ENCODE peak calls at places on chromosomes 12 and 14, in five cellular contexts. One of them, this sample, is unnamed.

GRCh38 chr12:75208851-75209781 is 523 bp downstream of the KCNC2 start:
- DNase-seq in left ventricle myocardium inferior: no peak
- DNase-seq in Peyer's patch: no peak
- DNase-seq in GM23248: peak
- DNase-seq in left lung: peak
- DNase-seq in this sample: peak

GRCh38 chr14:21408152-21408551 is 24.3 kb upstream of the SUPT16H start:
- DNase-seq in GM23248: peak
- DNase-seq in left lung: no peak
- DNase-seq in left ventricle myocardium inferior: no peak
- DNase-seq in Peyer's patch: no peak
- DNase-seq in this sample: peak

GRCh38 chr12:28378749-28379148 is 188.5 kb downstream of the CCDC91 start:
- DNase-seq in GM23248: peak
- DNase-seq in left lung: no peak
- DNase-seq in Peyer's patch: no peak
- DNase-seq in left ventricle myocardium inferior: no peak
- DNase-seq in this sample: no peak

GRCh38 chr12:127052491-127053232 is 1214.3 kb upstream of the TMEM132C start:
- DNase-seq in GM23248: peak
- DNase-seq in Peyer's patch: no peak
- DNase-seq in left ventricle myocardium inferior: no peak
- DNase-seq in left lung: no peak
- DNase-seq in this sample: peak

GRCh38 chr14:35050652-35051051 is 4.6 kb downstream of the FAM177A1 start:
- DNase-seq in Peyer's patch: no peak
- DNase-seq in left lung: no peak
- DNase-seq in left ventricle myocardium inferior: no peak
- DNase-seq in GM23248: peak
- DNase-seq in this sample: no peak

GRCh38 chr14:93430889-93431670 is at the start of gene UNC79:
- DNase-seq in left ventricle myocardium inferior: no peak
- DNase-seq in GM23248: peak
- DNase-seq in left lung: peak
- DNase-seq in Peyer's patch: no peak
- DNase-seq in this sample: no peak

GRCh38 chr12:73421832-73422231 is 1115.8 kb upstream of the ATXN7L3B start:
- DNase-seq in left ventricle myocardium inferior: no peak
- DNase-seq in Peyer's patch: no peak
- DNase-seq in left lung: no peak
- DNase-seq in GM23248: peak
- DNase-seq in this sample: peak

GRCh38 chr12:98895086-98895651 is 250.1 kb downstream of the APAF1 start:
- DNase-seq in left lung: peak
- DNase-seq in left ventricle myocardium inferior: no peak
- DNase-seq in Peyer's patch: no peak
- DNase-seq in GM23248: no peak
- DNase-seq in this sample: no peak

GRCh38 chr12:110281549-110282342 is 699 bp downstream of the ATP2A2 start:
- DNase-seq in Peyer's patch: peak
- DNase-seq in GM23248: peak
- DNase-seq in left ventricle myocardium inferior: peak
- DNase-seq in left lung: peak
- DNase-seq in this sample: peak

GRCh38 chr12:41242613-41243012 is 54.5 kb downstream of the PDZRN4 start:
- DNase-seq in Peyer's patch: no peak
- DNase-seq in left ventricle myocardium inferior: no peak
- DNase-seq in GM23248: no peak
- DNase-seq in left lung: no peak
- DNase-seq in this sample: no peak

GRCh38 chr14:38900887-38901286 is 202.1 kb downstream of the SEC23A start:
- DNase-seq in Peyer's patch: no peak
- DNase-seq in left lung: no peak
- DNase-seq in GM23248: no peak
- DNase-seq in left ventricle myocardium inferior: no peak
- DNase-seq in this sample: no peak

GRCh38 chr14:104980601-104981531 is 2.7 kb upstream of the AHNAK2 start:
- DNase-seq in left lung: peak
- DNase-seq in Peyer's patch: peak
- DNase-seq in left ventricle myocardium inferior: no peak
- DNase-seq in GM23248: no peak
- DNase-seq in this sample: no peak

GRCh38 chr14:35398095-35398584 is 6.4 kb downstream of the NFKBIA start:
- DNase-seq in left lung: no peak
- DNase-seq in GM23248: no peak
- DNase-seq in left ventricle myocardium inferior: no peak
- DNase-seq in Peyer's patch: no peak
- DNase-seq in this sample: no peak

GRCh38 chr14:101315802-101316296 is 245.4 kb upstream of the DIO3 start:
- DNase-seq in left ventricle myocardium inferior: no peak
- DNase-seq in left lung: no peak
- DNase-seq in Peyer's patch: no peak
- DNase-seq in GM23248: no peak
- DNase-seq in this sample: no peak

GRCh38 chr14:23095196-23096108 is at the start of gene C14orf119:
- DNase-seq in left lung: peak
- DNase-seq in left ventricle myocardium inferior: peak
- DNase-seq in GM23248: peak
- DNase-seq in Peyer's patch: peak
- DNase-seq in this sample: peak

GRCh38 chr12:851913-852312 is 97.6 kb downstream of the RAD52 start:
- DNase-seq in GM23248: peak
- DNase-seq in left lung: no peak
- DNase-seq in left ventricle myocardium inferior: no peak
- DNase-seq in Peyer's patch: no peak
- DNase-seq in this sample: peak

GRCh38 chr12:13258212-13258611 is 61.7 kb downstream of the EMP1 start:
- DNase-seq in left lung: no peak
- DNase-seq in GM23248: no peak
- DNase-seq in Peyer's patch: no peak
- DNase-seq in left ventricle myocardium inferior: no peak
- DNase-seq in this sample: no peak

GRCh38 chr12:4454315-4454860 is 8.8 kb upstream of the FGF6 start:
- DNase-seq in left ventricle myocardium inferior: no peak
- DNase-seq in GM23248: no peak
- DNase-seq in Peyer's patch: no peak
- DNase-seq in left lung: no peak
- DNase-seq in this sample: no peak

GRCh38 chr14:89466460-89466859 is 49.4 kb upstream of the FOXN3 start:
- DNase-seq in Peyer's patch: no peak
- DNase-seq in GM23248: no peak
- DNase-seq in left ventricle myocardium inferior: no peak
- DNase-seq in left lung: no peak
- DNase-seq in this sample: no peak

GRCh38 chr14:104791425-104791824 is 4.1 kb downstream of the AKT1 start:
- DNase-seq in left ventricle myocardium inferior: no peak
- DNase-seq in left lung: no peak
- DNase-seq in Peyer's patch: no peak
- DNase-seq in GM23248: no peak
- DNase-seq in this sample: no peak

GRCh38 chr12:71024281-71024680 is 103.7 kb upstream of the PTPRR start:
- DNase-seq in left ventricle myocardium inferior: no peak
- DNase-seq in left lung: no peak
- DNase-seq in Peyer's patch: no peak
- DNase-seq in GM23248: no peak
- DNase-seq in this sample: no peak

GRCh38 chr12:20356048-20356447 is 12.3 kb upstream of the PDE3A start:
- DNase-seq in Peyer's patch: no peak
- DNase-seq in GM23248: no peak
- DNase-seq in left ventricle myocardium inferior: no peak
- DNase-seq in left lung: no peak
- DNase-seq in this sample: no peak

GRCh38 chr12:15428632-15429031 is 106.3 kb downstream of the PTPRO start:
- DNase-seq in left lung: no peak
- DNase-seq in GM23248: no peak
- DNase-seq in left ventricle myocardium inferior: no peak
- DNase-seq in Peyer's patch: no peak
- DNase-seq in this sample: no peak

GRCh38 chr12:112182499-112182898 is 57.1 kb downstream of the TRAFD1 start:
- DNase-seq in GM23248: peak
- DNase-seq in left ventricle myocardium inferior: no peak
- DNase-seq in Peyer's patch: no peak
- DNase-seq in left lung: no peak
- DNase-seq in this sample: no peak

GRCh38 chr14:99538275-99538674 is 57.1 kb downstream of the CCNK start:
- DNase-seq in Peyer's patch: no peak
- DNase-seq in left ventricle myocardium inferior: no peak
- DNase-seq in GM23248: no peak
- DNase-seq in left lung: no peak
- DNase-seq in this sample: no peak

GRCh38 chr14:98175881-98176280 is 1096.1 kb downstream of the BCL11B start:
- DNase-seq in left ventricle myocardium inferior: no peak
- DNase-seq in Peyer's patch: no peak
- DNase-seq in left lung: no peak
- DNase-seq in GM23248: no peak
- DNase-seq in this sample: no peak
- H3K27ac ChIP-seq in left ventricle myocardium inferior: no peak
- H3K27ac ChIP-seq in Peyer's patch: peak
- H3K27ac ChIP-seq in left lung: no peak
- H3K27ac ChIP-seq in GM23248: no peak
- H3K27ac ChIP-seq in this sample: no peak

DNA sequence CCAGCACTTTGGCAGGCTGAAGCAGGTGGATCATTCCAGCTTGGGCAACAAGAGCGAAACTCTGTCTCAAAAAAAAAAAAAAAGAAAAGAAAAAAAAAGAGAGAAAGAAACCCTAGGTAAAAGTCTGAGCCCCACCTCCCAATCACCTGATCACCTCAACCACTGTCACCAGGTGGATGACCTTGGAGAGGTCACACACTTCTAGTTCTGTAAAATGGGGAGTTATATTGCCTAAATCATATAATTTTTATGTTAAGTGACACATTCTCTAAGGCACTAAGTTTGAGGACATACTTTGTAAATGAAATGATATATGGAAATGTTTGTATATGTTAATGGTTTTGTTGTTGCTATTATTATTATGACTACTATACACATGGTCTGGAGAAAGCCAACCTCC is 1.5 kb upstream of the ERBB3 start:
- DNase-seq in GM23248: no peak
- DNase-seq in left ventricle myocardium inferior: no peak
- DNase-seq in Peyer's patch: no peak
- DNase-seq in left lung: no peak
- DNase-seq in this sample: no peak
- H3K27ac ChIP-seq in GM23248: no peak
- H3K27ac ChIP-seq in left ventricle myocardium inferior: no peak
- H3K27ac ChIP-seq in Peyer's patch: no peak
- H3K27ac ChIP-seq in left lung: peak
- H3K27ac ChIP-seq in this sample: no peak

GRCh38 chr12:45732250-45732649 is 2.7 kb downstream of the ARID2 start:
- DNase-seq in left ventricle myocardium inferior: no peak
- DNase-seq in Peyer's patch: no peak
- DNase-seq in left lung: no peak
- DNase-seq in GM23248: peak
- DNase-seq in this sample: no peak
- H3K27ac ChIP-seq in left ventricle myocardium inferior: peak
- H3K27ac ChIP-seq in Peyer's patch: peak
- H3K27ac ChIP-seq in left lung: peak
- H3K27ac ChIP-seq in GM23248: peak
- H3K27ac ChIP-seq in this sample: no peak

DNA sequence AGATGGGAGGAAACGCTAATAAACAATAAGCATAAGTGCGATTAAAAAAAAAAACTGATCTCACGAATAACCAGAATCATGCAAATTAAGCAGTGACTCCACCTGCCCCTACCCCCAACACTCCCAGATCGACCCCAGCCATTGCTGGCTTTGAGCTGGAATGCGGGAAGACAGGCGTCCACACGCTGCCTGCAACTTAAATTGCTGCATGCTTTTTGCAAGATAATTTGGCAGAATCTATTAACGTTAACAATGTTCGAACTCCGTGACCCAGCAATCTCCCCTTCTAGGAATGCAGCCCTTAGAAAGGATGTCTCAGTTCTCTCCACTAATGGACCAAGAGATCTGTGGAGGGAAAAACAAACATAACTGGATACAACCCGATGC is 946 bp upstream of the CKB start:
- DNase-seq in left lung: no peak
- DNase-seq in Peyer's patch: no peak
- DNase-seq in left ventricle myocardium inferior: no peak
- DNase-seq in GM23248: no peak
- DNase-seq in this sample: no peak
- H3K27ac ChIP-seq in left lung: no peak
- H3K27ac ChIP-seq in Peyer's patch: no peak
- H3K27ac ChIP-seq in left ventricle myocardium inferior: peak
- H3K27ac ChIP-seq in GM23248: no peak
- H3K27ac ChIP-seq in this sample: peak

GRCh38 chr12:128966411-128966810 is 113.1 kb downstream of the GLT1D1 start:
- DNase-seq in left lung: no peak
- DNase-seq in Peyer's patch: no peak
- DNase-seq in GM23248: no peak
- DNase-seq in left ventricle myocardium inferior: no peak
- DNase-seq in this sample: no peak
- H3K27ac ChIP-seq in left lung: no peak
- H3K27ac ChIP-seq in Peyer's patch: no peak
- H3K27ac ChIP-seq in GM23248: no peak
- H3K27ac ChIP-seq in left ventricle myocardium inferior: no peak
- H3K27ac ChIP-seq in this sample: no peak

This sample was measured in RWPE1.